ENCODE peak calls at places on chromosome 4, in four cellular contexts. N is M059J, H is lung microvascular endothelial cell, X is NCI-H146. C is an unnamed sample.

GRCh38 chr4:89123418-89123817 is 12.1 kb downstream of the TIGD2 start:
- DNase-seq in N (peak), X (no peak), H (no peak), C (peak)

GRCh38 chr4:62912531-62912930 is 1496.7 kb downstream of the TECRL start:
- DNase-seq in H (no peak), N (no peak), X (no peak), C (no peak)

GRCh38 chr4:74848774-74849173 is 54.5 kb upstream of the BTC start:
- DNase-seq in H (no peak), X (no peak), N (no peak), C (no peak)

GRCh38 chr4:71404049-71404448 is 65.2 kb downstream of the SLC4A4 start:
- DNase-seq in X (no peak), N (peak), H (no peak), C (no peak)

GRCh38 chr4:81982846-81983540 is 390.8 kb downstream of the HNRNPD start:
- DNase-seq in X (no peak), N (no peak), H (no peak), C (no peak)

GRCh38 chr4:13980317-13980716 is 352.8 kb upstream of the BOD1L1 start:
- DNase-seq in X (no peak), N (peak), H (no peak), C (peak)

GRCh38 chr4:24417206-24417605 is 167.1 kb downstream of the DHX15 start:
- DNase-seq in N (no peak), X (no peak), H (no peak), C (no peak)

GRCh38 chr4:38949416-38950051 is 81.9 kb downstream of the FAM114A1 start:
- DNase-seq in X (no peak), H (no peak), N (peak), C (peak)